ENCODE peak calls at places on chromosomes 13 and 19, in seven cellular contexts. Y is CD8-positive, alpha-beta T cell; K is astrocyte of the cerebellum; X is uterus; C is IMR-90; F is neural progenitor cell; D is spleen. T is an unnamed sample.

GRCh38 chr13:49649244-49649962 is 21.1 kb downstream of the ARL11 start:
- DNase-seq in Y (no peak), K (no peak), X (no peak), C (peak; percentile 68), F (peak; percentile 35), D (no peak), T (peak; percentile 7)

GRCh38 chr13:81487151-81487550 is 1146.2 kb upstream of the SPRY2 start:
- DNase-seq in Y (no peak), K (peak; percentile 0), X (no peak), C (no peak), F (peak; percentile 76), D (no peak), T (no peak)

GRCh38 chr13:38496956-38497355 is 147.3 kb downstream of the UFM1 start:
- DNase-seq in Y (no peak), K (no peak), X (no peak), C (no peak), F (no peak), D (no peak), T (no peak)

GRCh38 chr13:27463500-27463899 is 13.1 kb upstream of the MTIF3 start:
- DNase-seq in Y (no peak), K (no peak), X (no peak), C (no peak), F (no peak), D (no peak), T (no peak)

GRCh38 chr19:34269968-34270621 is 15.7 kb downstream of the GARRE1 start:
- DNase-seq in Y (peak; percentile 42), K (no peak), X (peak; percentile 24), C (peak; percentile 66), F (no peak), D (peak; percentile 91), T (no peak)

GRCh38 chr19:14248578-14249011 is 42.6 kb upstream of the ADGRL1 start:
- DNase-seq in Y (no peak), K (peak; percentile 8), X (peak; percentile 66), C (no peak), F (peak; percentile 93), D (peak; percentile 82), T (no peak)

GRCh38 chr13:46378411-46378810 is 8.6 kb downstream of the RUBCNL start:
- DNase-seq in Y (no peak), K (no peak), X (no peak), C (no peak), F (no peak), D (no peak), T (no peak)

GRCh38 chr13:94419304-94419943 is 60.1 kb downstream of the DCT start:
- DNase-seq in Y (no peak), K (no peak), X (no peak), C (peak; percentile 86), F (no peak), D (no peak), T (no peak)

GRCh38 chr13:50080856-50081105 is 65.5 kb downstream of the KCNRG start:
- DNase-seq in Y (no peak), K (no peak), X (no peak), C (peak; percentile 27), F (no peak), D (no peak), T (no peak)

GRCh38 chr13:107211073-107211472 is 643.1 kb upstream of the ARGLU1 start:
- DNase-seq in Y (no peak), K (peak; percentile 89), X (peak; percentile 69), C (peak; percentile 97), F (peak; percentile 89), D (no peak), T (peak; percentile 65)

GRCh38 chr19:28466107-28467045 is 746.6 kb downstream of the UQCRFS1 start:
- DNase-seq in Y (peak; percentile 16), K (peak; percentile 28), X (no peak), C (peak; percentile 15), F (peak; percentile 76), D (peak; percentile 71), T (peak; percentile 17)

GRCh38 chr13:38872693-38873092 is 117.9 kb downstream of the STOML3 start:
- DNase-seq in Y (no peak), K (peak; percentile 39), X (peak; percentile 14), C (peak; percentile 5), F (peak; percentile 76), D (no peak), T (no peak)

GRCh38 chr13:105147481-105147880 is 1388.0 kb downstream of the EFNB2 start:
- DNase-seq in Y (no peak), K (no peak), X (no peak), C (no peak), F (no peak), D (no peak), T (no peak)

GRCh38 chr19:1286859-1287621 is 1.4 kb downstream of the EFNA2 start:
- DNase-seq in Y (no peak), K (no peak), X (no peak), C (no peak), F (no peak), D (no peak), T (no peak)
- H3K4me3 ChIP-seq in Y (no peak overlapping the region), K (peak overlapping the region; percentile 30), X (no peak overlapping the region), C (no peak overlapping the region), F (peak overlapping the region; percentile 74), D (no peak overlapping the region), T (no peak overlapping the region)

DNA sequence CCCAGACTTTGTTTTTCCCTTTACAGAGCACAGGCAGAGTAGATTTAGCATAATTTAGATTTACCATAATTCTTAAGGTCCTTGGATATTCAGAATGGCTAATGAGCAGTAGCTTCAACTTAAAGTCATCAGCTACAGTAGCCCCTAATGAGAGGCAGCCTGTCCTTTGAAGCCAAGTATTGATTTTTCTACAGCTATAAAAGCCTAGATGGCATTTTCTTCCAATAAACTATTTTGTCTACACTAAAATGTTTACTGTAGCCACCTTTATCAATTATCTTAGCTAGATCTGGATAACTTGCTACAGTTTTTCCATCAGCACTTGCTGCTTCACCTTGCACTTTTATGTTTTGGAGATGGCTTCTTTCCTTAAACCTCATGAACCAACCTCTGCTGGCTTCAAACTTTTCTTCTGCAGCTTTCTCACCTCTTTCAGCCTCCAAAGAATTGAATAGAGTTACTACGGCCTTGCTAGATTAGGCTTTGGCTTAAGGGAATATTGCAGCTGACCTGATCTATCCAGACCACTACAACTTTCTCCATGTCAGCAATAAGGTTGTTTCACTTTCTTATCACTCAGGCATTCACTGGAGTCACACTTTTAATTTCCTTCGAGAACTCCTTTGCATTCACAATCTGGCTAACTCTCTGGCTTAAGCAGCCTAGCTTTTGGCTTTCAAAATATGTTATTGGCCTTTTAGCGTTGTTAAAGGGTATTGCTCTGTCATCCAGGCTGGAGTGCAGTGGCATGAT is 26.6 kb downstream of the BRD4 start:
- DNase-seq in Y (no peak), K (no peak), X (no peak), C (no peak), F (no peak), D (no peak), T (no peak)
- TF ChIP-seq CTCF in Y (no peak), K (no peak), X (no peak), C (no peak), F (no peak), D (no peak), T (no peak)

DNA sequence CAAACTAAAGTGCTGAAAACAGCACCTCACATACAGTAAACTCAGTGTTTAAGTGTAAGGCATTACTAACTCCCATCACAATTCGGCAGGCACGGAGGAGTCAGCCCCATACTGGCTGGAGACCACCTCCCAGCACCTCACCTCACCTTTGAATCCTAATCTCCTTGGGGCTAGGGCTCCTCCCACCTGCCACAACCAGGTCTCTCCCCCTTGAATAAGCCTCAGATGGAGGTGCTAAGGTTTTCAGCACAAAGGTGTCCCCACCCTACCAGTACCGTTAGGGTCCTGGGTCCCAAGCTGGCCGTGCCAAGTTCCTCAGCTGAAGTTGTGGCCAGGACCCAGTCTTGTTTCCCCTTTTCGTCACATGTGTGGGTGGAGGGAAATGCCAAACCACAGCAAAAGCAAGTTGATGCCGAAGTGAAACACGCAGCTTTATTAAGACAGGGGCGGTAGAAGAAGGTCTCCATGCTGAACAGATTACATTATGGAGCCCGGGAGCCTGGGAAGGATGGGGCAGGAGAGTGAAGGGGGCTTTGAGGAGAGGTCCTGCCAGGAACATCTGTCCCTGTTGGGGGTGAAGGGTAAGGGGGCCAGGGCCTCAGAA is at the start of gene IGFLR1:
- DNase-seq in Y (no peak), K (no peak), X (no peak), C (no peak), F (no peak), D (peak; percentile 91), T (no peak)
- H3K4me3 ChIP-seq in Y (peak within 1 kb of the TSS; percentile 80), K (no peak within 1 kb of the TSS), X (no peak within 1 kb of the TSS), C (no peak within 1 kb of the TSS), F (peak within 1 kb of the TSS; percentile 79), D (peak within 1 kb of the TSS; percentile 85), T (no peak within 1 kb of the TSS)

GRCh38 chr13:98143601-98144500 is 957 bp downstream of the FARP1 start:
- DNase-seq in Y (no peak), K (no peak), X (peak; percentile 31), C (peak; percentile 44), F (peak; percentile 63), D (peak; percentile 73), T (peak; percentile 21)

GRCh38 chr13:98141938-98142426 is 912 bp upstream of the FARP1 start:
- DNase-seq in Y (no peak), K (no peak), X (no peak), C (no peak), F (peak; percentile 69), D (peak; percentile 76), T (no peak)

GRCh38 chr13:98143157-98143553 is 261 bp downstream of the FARP1 start:
- DNase-seq in Y (no peak), K (no peak), X (peak; percentile 50), C (no peak), F (no peak), D (peak; percentile 79), T (no peak)

GRCh38 chr13:98142427-98143156 is at the start of gene FARP1:
- DNase-seq in Y (no peak), K (no peak), X (peak; percentile 78), C (peak; percentile 65), F (peak; percentile 94), D (peak; percentile 86), T (no peak)

DNA sequence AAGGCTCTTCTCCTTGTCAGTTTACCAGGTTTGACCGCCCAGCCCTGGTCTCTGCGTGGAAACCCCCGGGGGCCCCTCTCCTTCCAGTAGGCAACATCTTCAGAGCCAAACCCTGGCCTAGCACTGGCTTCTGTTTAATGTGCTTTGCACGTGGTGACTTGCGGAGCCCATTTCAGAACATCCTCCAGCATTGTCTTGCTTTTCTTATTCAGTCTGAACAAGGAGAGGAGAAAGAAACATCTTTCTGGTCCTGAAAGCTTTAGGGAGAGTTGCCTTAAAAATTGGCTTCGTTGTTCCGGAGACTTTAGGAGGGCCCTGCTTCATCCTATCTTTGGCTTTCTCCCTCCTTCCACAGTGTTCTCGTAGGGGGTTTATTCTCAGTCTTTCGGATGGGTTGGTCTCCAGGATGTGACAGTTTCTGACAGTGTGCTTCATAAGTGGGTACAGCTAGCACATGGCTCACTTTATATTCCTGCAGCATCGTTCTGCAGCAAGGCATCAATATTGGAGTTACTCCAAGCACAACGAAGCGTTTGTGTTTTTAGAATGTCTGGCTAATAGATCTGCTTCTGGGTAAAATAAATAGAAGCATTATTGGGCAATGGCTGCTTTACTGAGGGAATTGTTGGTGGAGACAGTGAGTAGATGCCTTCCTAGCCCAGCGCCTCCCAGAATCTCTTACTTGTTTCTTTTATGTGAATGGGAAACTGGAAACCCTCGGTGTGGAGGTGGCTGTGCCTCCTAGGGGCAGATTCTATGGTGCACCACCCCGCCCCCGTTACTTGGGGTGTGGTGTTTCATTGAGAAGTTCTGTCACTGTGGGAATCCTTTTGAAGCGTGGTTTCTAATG is 1.8 kb downstream of the FARP1 start:
- DNase-seq in Y (no peak), K (no peak), X (no peak), C (peak; percentile 77), F (peak; percentile 81), D (no peak), T (peak; percentile 35)
- TF ChIP-seq CTCF in Y (no peak), K (peak; percentile 41), X (no peak), C (peak; percentile 29), F (peak; percentile 40), D (no peak), T (peak; percentile 46)